ENCODE peak calls at places on chromosomes 6 and 20, in four cellular contexts. X is fibroblast of lung; N is CD8-positive, alpha-beta memory T cell; B is OCI-LY7. L is an unnamed sample.

GRCh38 chr6:116461563-116462507 is 660 bp downstream of the CALHM6 start:
- DNase-seq in X (peak; percentile 72), N (peak; percentile 3), B (no peak), L (peak; percentile 60)

GRCh38 chr6:160930547-160931377 is 60.8 kb upstream of the MAP3K4 start:
- DNase-seq in N (peak; percentile 43), B (peak; percentile 2), X (peak; percentile 76), L (peak; percentile 49)

GRCh38 chr20:21615617-21616080 is 89.8 kb upstream of the PAX1 start:
- DNase-seq in B (peak; percentile 71), N (no peak), X (peak; percentile 37), L (peak; percentile 19)

GRCh38 chr6:157629220-157629619 is 193.8 kb upstream of the SNX9 start:
- DNase-seq in B (no peak), X (peak; percentile 91), N (no peak), L (no peak)

GRCh38 chr20:58131581-58132142 is 96.8 kb downstream of the ANKRD60 start:
- DNase-seq in B (no peak), N (no peak), X (peak; percentile 89), L (no peak)

GRCh38 chr6:3584611-3585010 is 127.8 kb upstream of the SLC22A23 start:
- DNase-seq in B (no peak), N (no peak), X (peak; percentile 23), L (no peak)

GRCh38 chr20:54176610-54177009 is 2.8 kb upstream of the CYP24A1 start:
- DNase-seq in N (no peak), B (no peak), X (peak; percentile 56), L (no peak)

GRCh38 chr6:124661231-124661630 is 301.0 kb upstream of the RNF217 start:
- DNase-seq in X (no peak), B (no peak), N (no peak), L (no peak)

GRCh38 chr6:115898246-115898645 is 162.4 kb downstream of the FRK start:
- DNase-seq in B (no peak), N (no peak), X (no peak), L (no peak)

GRCh38 chr6:40999498-41000070 is 39.4 kb downstream of the UNC5CL start:
- DNase-seq in X (peak; percentile 40), B (peak; percentile 55), N (no peak), L (no peak)

GRCh38 chr6:143743256-143744166 is 65.7 kb downstream of the PHACTR2 start:
- DNase-seq in B (no peak), X (peak; percentile 34), N (no peak), L (no peak)

GRCh38 chr6:109382576-109383437 is 540 bp upstream of the CD164 start:
- DNase-seq in X (peak; percentile 94), N (peak; percentile 88), B (peak; percentile 97), L (peak; percentile 95)

GRCh38 chr6:113564401-113565161 is 292.6 kb upstream of the MARCKS start:
- DNase-seq in N (no peak), X (peak; percentile 98), B (no peak), L (no peak)

GRCh38 chr6:18329781-18330180 is 57.4 kb upstream of the RNF144B start:
- DNase-seq in N (no peak), X (no peak), B (peak; percentile 48), L (no peak)

GRCh38 chr6:16292942-16293341 is 54.6 kb downstream of the GMPR start:
- DNase-seq in B (no peak), N (no peak), X (no peak), L (no peak)

GRCh38 chr20:23334111-23334510 is 16.5 kb upstream of the NXT1 start:
- DNase-seq in N (no peak), X (no peak), B (no peak), L (no peak)

GRCh38 chr20:9409981-9410380 is 104.4 kb upstream of the LAMP5 start:
- DNase-seq in B (no peak), X (peak; percentile 92), N (no peak), L (no peak)

GRCh38 chr20:25281541-25281991 is 33.7 kb downstream of the PYGB start:
- DNase-seq in X (no peak), N (no peak), B (peak; percentile 97), L (no peak)

GRCh38 chr6:155177369-155177961 is 86.3 kb upstream of the CLDN20 start:
- DNase-seq in B (peak; percentile 86), N (no peak), X (peak; percentile 54), L (peak; percentile 46)

GRCh38 chr6:92810913-92811312 is 608.4 kb downstream of the EPHA7 start:
- DNase-seq in N (no peak), X (peak; percentile 14), B (peak; percentile 93), L (no peak)

GRCh38 chr6:20688710-20689500 is 154.6 kb downstream of the CDKAL1 start:
- DNase-seq in N (no peak), B (no peak), X (peak; percentile 63), L (peak; percentile 23)

GRCh38 chr6:163820745-163821456 is 406.4 kb downstream of the QKI start:
- DNase-seq in B (no peak), X (no peak), N (no peak), L (no peak)

GRCh38 chr6:89597988-89598387 is 40.6 kb downstream of the LYRM2 start:
- DNase-seq in X (peak; percentile 31), B (peak; percentile 48), N (no peak), L (no peak)

GRCh38 chr6:90537723-90538407 is 49.0 kb downstream of the MAP3K7 start:
- DNase-seq in X (peak; percentile 67), B (peak; percentile 64), N (no peak), L (no peak)

GRCh38 chr6:53547166-53547814 is 2.4 kb upstream of the GCLC start:
- DNase-seq in X (no peak), N (no peak), B (no peak), L (no peak)

GRCh38 chr6:15512126-15512525 is 150.7 kb downstream of the DTNBP1 start:
- DNase-seq in X (peak; percentile 18), N (no peak), B (peak; percentile 10), L (no peak)

GRCh38 chr6:152642578-152643375 is 5.6 kb upstream of the SYNE1 start:
- DNase-seq in B (peak; percentile 84), X (peak; percentile 36), N (peak; percentile 34), L (no peak)

GRCh38 chr20:51910202-51911050 is 108.1 kb upstream of the SALL4 start:
- DNase-seq in B (no peak), N (no peak), X (peak; percentile 75), L (no peak)

GRCh38 chr6:12704946-12705345 is 11.6 kb upstream of the PHACTR1 start:
- DNase-seq in X (no peak), N (no peak), B (no peak), L (no peak)

GRCh38 chr6:133169901-133170300 is 71.3 kb upstream of the EYA4 start:
- DNase-seq in N (no peak), B (no peak), X (no peak), L (no peak)

GRCh38 chr6:4447646-4448315 is 312.4 kb upstream of the ECI2 start:
- DNase-seq in N (no peak), B (no peak), X (no peak), L (no peak)

GRCh38 chr6:37242429-37243052 is 15.0 kb upstream of the TBC1D22B start:
- DNase-seq in X (peak; percentile 100), N (no peak), B (no peak), L (no peak)

GRCh38 chr6:128239898-128240509 is 280.4 kb downstream of the PTPRK start:
- DNase-seq in N (no peak), X (no peak), B (no peak), L (no peak)

GRCh38 chr6:91045152-91045551 is 458.3 kb upstream of the MAP3K7 start:
- DNase-seq in X (peak; percentile 16), N (no peak), B (no peak), L (no peak)

GRCh38 chr6:112030965-112031660 is 22.8 kb upstream of the CCN6 start:
- DNase-seq in X (no peak), N (no peak), B (no peak), L (no peak)

GRCh38 chr6:75896526-75896925 is 147.5 kb downstream of the MYO6 start:
- DNase-seq in B (no peak), X (peak; percentile 10), N (no peak), L (no peak)

DNA sequence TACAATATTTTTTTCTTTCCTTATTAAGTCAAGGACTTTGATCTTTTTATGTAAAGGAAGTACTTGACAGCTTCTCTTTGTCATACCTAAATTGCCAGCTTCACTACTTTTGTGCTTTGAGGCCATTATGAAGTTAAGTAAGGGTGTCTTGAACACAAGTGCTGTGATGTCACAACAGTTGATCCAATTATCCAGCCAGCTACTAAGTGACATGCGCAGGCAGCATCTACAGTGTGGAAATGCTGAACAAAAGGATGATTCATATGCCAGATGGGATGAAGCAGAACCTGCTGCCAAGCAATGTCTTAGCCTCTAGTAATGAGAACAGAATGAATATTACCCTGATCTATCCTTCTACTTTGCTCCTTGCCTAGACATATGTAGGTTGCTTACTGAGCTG is 68.3 kb upstream of the TMEM244 start:
- DNase-seq in X (peak; percentile 90), B (no peak), N (no peak), L (no peak)
- H3K9me3 ChIP-seq in X (no peaks in the 10 kb centered on the region), B (no peaks in the 10 kb centered on the region), N (no peaks in the 10 kb centered on the region), L (no peaks in the 10 kb centered on the region)

GRCh38 chr6:150236114-150236513 is 93.3 kb downstream of the PPP1R14C start:
- DNase-seq in X (no peak), B (no peak), N (no peak), L (no peak)

GRCh38 chr6:150236544-150236943 is 93.7 kb downstream of the PPP1R14C start:
- DNase-seq in X (no peak), B (no peak), N (no peak), L (no peak)

GRCh38 chr6:150238857-150239407 is 96.1 kb downstream of the PPP1R14C start:
- DNase-seq in B (no peak), N (no peak), X (no peak), L (no peak)

GRCh38 chr6:150237626-150238025 is 94.8 kb downstream of the PPP1R14C start:
- DNase-seq in B (no peak), N (no peak), X (no peak), L (no peak)

GRCh38 chr6:150238294-150238693 is 95.5 kb downstream of the PPP1R14C start:
- DNase-seq in B (no peak), X (no peak), N (no peak), L (no peak)
- H3K27ac ChIP-seq in B (no peak overlapping the region), X (no peak overlapping the region), N (no peak overlapping the region), L (no peak overlapping the region)

GRCh38 chr6:137185290-137185689 is 11.8 kb upstream of the IL22RA2 start:
- DNase-seq in N (no peak), B (no peak), X (no peak), L (no peak)
- H3K9me3 ChIP-seq in N (peaks cover 7% of the 10 kb centered on the region), B (peaks cover 56% of the 10 kb centered on the region), X (no peaks in the 10 kb centered on the region), L (peaks cover 7% of the 10 kb centered on the region)

DNA sequence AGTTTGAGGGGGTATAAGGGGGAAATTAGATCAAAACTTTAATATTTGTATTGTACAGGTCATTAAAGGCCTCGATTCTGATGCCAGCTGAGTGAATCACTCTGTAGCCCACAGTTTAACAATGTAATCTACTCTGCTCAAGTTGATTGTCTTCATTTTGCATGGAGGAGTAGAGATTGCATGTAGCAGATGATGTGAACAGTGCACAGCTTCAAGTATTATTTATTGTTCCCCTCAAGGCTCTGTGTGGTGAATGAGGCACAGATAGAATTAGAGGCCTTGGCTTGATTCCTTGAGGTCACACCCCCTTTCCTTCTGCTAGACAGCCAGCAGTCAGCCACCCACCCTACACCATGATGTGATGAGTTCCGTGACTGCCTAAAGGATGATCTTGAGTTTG is 38.1 kb downstream of the TXLNB start:
- DNase-seq in X (peak; percentile 31), N (no peak), B (no peak), L (no peak)
- H3K27ac ChIP-seq in X (no peak overlapping the region), N (no peak overlapping the region), B (no peak overlapping the region), L (no peak overlapping the region)

GRCh38 chr20:29297411-29298270 is 1959.8 kb upstream of the DEFB115 start:
- DNase-seq in N (no peak), X (no peak), B (no peak), L (no peak)
- H3K9me3 ChIP-seq in N (no peaks in the 10 kb centered on the region), X (no peaks in the 10 kb centered on the region), B (no peaks in the 10 kb centered on the region), L (no peaks in the 10 kb centered on the region)